ENCODE peak calls at places on chromosomes 2 and 18, in eight cellular contexts. One of them, this sample, is unnamed.

GRCh38 chr2:109382946-109383345 is 230.8 kb downstream of the SEPTIN10 start:
- DNase-seq in HCT116: no peak
- DNase-seq in AML-193: no peak
- DNase-seq in HS-5: no peak
- DNase-seq in KG1: no peak
- DNase-seq in NB4: no peak
- DNase-seq in astrocyte of the spinal cord: peak
- DNase-seq in activated T-helper 1 cell treated with anti-CD3 and anti-CD28 coated beads, Interleukin-2, amount 50 U/mL, for 16 hours: no peak
- DNase-seq in this sample: no peak

GRCh38 chr2:158391876-158392275 is 64.7 kb downstream of the CCDC148 start:
- DNase-seq in activated T-helper 1 cell treated with anti-CD3 and anti-CD28 coated beads, Interleukin-2, amount 50 U/mL, for 16 hours: no peak
- DNase-seq in KG1: no peak
- DNase-seq in NB4: peak
- DNase-seq in HS-5: peak
- DNase-seq in HCT116: peak
- DNase-seq in astrocyte of the spinal cord: peak
- DNase-seq in AML-193: no peak
- DNase-seq in this sample: peak

GRCh38 chr2:227095346-227095745 is 68.7 kb downstream of the COL4A4 start:
- DNase-seq in AML-193: no peak
- DNase-seq in activated T-helper 1 cell treated with anti-CD3 and anti-CD28 coated beads, Interleukin-2, amount 50 U/mL, for 16 hours: no peak
- DNase-seq in HCT116: no peak
- DNase-seq in HS-5: no peak
- DNase-seq in KG1: no peak
- DNase-seq in NB4: no peak
- DNase-seq in astrocyte of the spinal cord: no peak
- DNase-seq in this sample: no peak

GRCh38 chr18:58727776-58728500 is 56.7 kb downstream of the MALT1 start:
- DNase-seq in KG1: no peak
- DNase-seq in activated T-helper 1 cell treated with anti-CD3 and anti-CD28 coated beads, Interleukin-2, amount 50 U/mL, for 16 hours: no peak
- DNase-seq in NB4: no peak
- DNase-seq in HCT116: no peak
- DNase-seq in HS-5: no peak
- DNase-seq in AML-193: no peak
- DNase-seq in astrocyte of the spinal cord: peak
- DNase-seq in this sample: no peak

GRCh38 chr2:170845343-170845742 is 28.7 kb downstream of the GAD1 start:
- DNase-seq in activated T-helper 1 cell treated with anti-CD3 and anti-CD28 coated beads, Interleukin-2, amount 50 U/mL, for 16 hours: no peak
- DNase-seq in AML-193: no peak
- DNase-seq in HS-5: no peak
- DNase-seq in astrocyte of the spinal cord: no peak
- DNase-seq in KG1: no peak
- DNase-seq in HCT116: peak
- DNase-seq in NB4: peak
- DNase-seq in this sample: peak

GRCh38 chr2:45442026-45442425 is 169.0 kb downstream of the SRBD1 start:
- DNase-seq in activated T-helper 1 cell treated with anti-CD3 and anti-CD28 coated beads, Interleukin-2, amount 50 U/mL, for 16 hours: no peak
- DNase-seq in HCT116: no peak
- DNase-seq in AML-193: no peak
- DNase-seq in KG1: no peak
- DNase-seq in astrocyte of the spinal cord: no peak
- DNase-seq in NB4: no peak
- DNase-seq in HS-5: no peak
- DNase-seq in this sample: no peak

GRCh38 chr2:27115485-27115884 is 3.4 kb downstream of the CGREF1 start:
- DNase-seq in activated T-helper 1 cell treated with anti-CD3 and anti-CD28 coated beads, Interleukin-2, amount 50 U/mL, for 16 hours: no peak
- DNase-seq in KG1: no peak
- DNase-seq in HCT116: no peak
- DNase-seq in HS-5: no peak
- DNase-seq in astrocyte of the spinal cord: no peak
- DNase-seq in NB4: no peak
- DNase-seq in AML-193: no peak
- DNase-seq in this sample: peak

GRCh38 chr2:191245046-191245868 is at the start of gene MYO1B:
- DNase-seq in astrocyte of the spinal cord: peak
- DNase-seq in HCT116: peak
- DNase-seq in KG1: peak
- DNase-seq in activated T-helper 1 cell treated with anti-CD3 and anti-CD28 coated beads, Interleukin-2, amount 50 U/mL, for 16 hours: peak
- DNase-seq in AML-193: peak
- DNase-seq in NB4: peak
- DNase-seq in HS-5: no peak
- DNase-seq in this sample: peak

GRCh38 chr2:26574900-26575560 is 66.1 kb downstream of the CIB4 start:
- DNase-seq in activated T-helper 1 cell treated with anti-CD3 and anti-CD28 coated beads, Interleukin-2, amount 50 U/mL, for 16 hours: no peak
- DNase-seq in AML-193: no peak
- DNase-seq in HCT116: no peak
- DNase-seq in HS-5: no peak
- DNase-seq in astrocyte of the spinal cord: no peak
- DNase-seq in NB4: no peak
- DNase-seq in KG1: no peak
- DNase-seq in this sample: no peak

GRCh38 chr2:27264253-27264752 is 1.5 kb upstream of the SLC30A3 start:
- DNase-seq in KG1: no peak
- DNase-seq in astrocyte of the spinal cord: no peak
- DNase-seq in AML-193: no peak
- DNase-seq in NB4: no peak
- DNase-seq in activated T-helper 1 cell treated with anti-CD3 and anti-CD28 coated beads, Interleukin-2, amount 50 U/mL, for 16 hours: no peak
- DNase-seq in HS-5: no peak
- DNase-seq in HCT116: no peak
- DNase-seq in this sample: no peak

GRCh38 chr2:25851740-25852503 is 26.4 kb downstream of the ASXL2 start:
- DNase-seq in NB4: peak
- DNase-seq in AML-193: peak
- DNase-seq in HCT116: peak
- DNase-seq in activated T-helper 1 cell treated with anti-CD3 and anti-CD28 coated beads, Interleukin-2, amount 50 U/mL, for 16 hours: no peak
- DNase-seq in HS-5: peak
- DNase-seq in astrocyte of the spinal cord: peak
- DNase-seq in KG1: peak
- DNase-seq in this sample: peak

GRCh38 chr2:171403181-171403580 is 30.6 kb downstream of the METTL8 start:
- DNase-seq in AML-193: no peak
- DNase-seq in KG1: no peak
- DNase-seq in activated T-helper 1 cell treated with anti-CD3 and anti-CD28 coated beads, Interleukin-2, amount 50 U/mL, for 16 hours: no peak
- DNase-seq in astrocyte of the spinal cord: peak
- DNase-seq in HS-5: no peak
- DNase-seq in NB4: no peak
- DNase-seq in HCT116: no peak
- DNase-seq in this sample: no peak

GRCh38 chr2:54966165-54966819 is 84.0 kb downstream of the RTN4 start:
- DNase-seq in KG1: no peak
- DNase-seq in NB4: no peak
- DNase-seq in HS-5: no peak
- DNase-seq in astrocyte of the spinal cord: no peak
- DNase-seq in activated T-helper 1 cell treated with anti-CD3 and anti-CD28 coated beads, Interleukin-2, amount 50 U/mL, for 16 hours: no peak
- DNase-seq in AML-193: no peak
- DNase-seq in HCT116: no peak
- DNase-seq in this sample: no peak

GRCh38 chr2:9095690-9096089 is 92.2 kb upstream of the MBOAT2 start:
- DNase-seq in activated T-helper 1 cell treated with anti-CD3 and anti-CD28 coated beads, Interleukin-2, amount 50 U/mL, for 16 hours: no peak
- DNase-seq in HCT116: no peak
- DNase-seq in NB4: no peak
- DNase-seq in astrocyte of the spinal cord: peak
- DNase-seq in KG1: no peak
- DNase-seq in AML-193: no peak
- DNase-seq in HS-5: no peak
- DNase-seq in this sample: no peak

GRCh38 chr18:5503740-5504139 is 40.1 kb downstream of the EPB41L3 start:
- DNase-seq in KG1: no peak
- DNase-seq in NB4: no peak
- DNase-seq in AML-193: no peak
- DNase-seq in astrocyte of the spinal cord: no peak
- DNase-seq in HS-5: no peak
- DNase-seq in activated T-helper 1 cell treated with anti-CD3 and anti-CD28 coated beads, Interleukin-2, amount 50 U/mL, for 16 hours: no peak
- DNase-seq in HCT116: no peak
- DNase-seq in this sample: no peak

GRCh38 chr2:12487253-12488004 is 229.3 kb upstream of the TRIB2 start:
- DNase-seq in NB4: no peak
- DNase-seq in HCT116: no peak
- DNase-seq in astrocyte of the spinal cord: no peak
- DNase-seq in HS-5: no peak
- DNase-seq in AML-193: no peak
- DNase-seq in activated T-helper 1 cell treated with anti-CD3 and anti-CD28 coated beads, Interleukin-2, amount 50 U/mL, for 16 hours: no peak
- DNase-seq in KG1: no peak
- DNase-seq in this sample: no peak

GRCh38 chr2:197556456-197556855 is 40.6 kb downstream of the MOB4 start:
- DNase-seq in HCT116: no peak
- DNase-seq in activated T-helper 1 cell treated with anti-CD3 and anti-CD28 coated beads, Interleukin-2, amount 50 U/mL, for 16 hours: no peak
- DNase-seq in KG1: no peak
- DNase-seq in NB4: peak
- DNase-seq in astrocyte of the spinal cord: no peak
- DNase-seq in HS-5: no peak
- DNase-seq in AML-193: peak
- DNase-seq in this sample: peak

GRCh38 chr2:238972146-238972445 is 124.2 kb downstream of the TWIST2 start:
- DNase-seq in activated T-helper 1 cell treated with anti-CD3 and anti-CD28 coated beads, Interleukin-2, amount 50 U/mL, for 16 hours: no peak
- DNase-seq in astrocyte of the spinal cord: no peak
- DNase-seq in HS-5: no peak
- DNase-seq in NB4: no peak
- DNase-seq in AML-193: no peak
- DNase-seq in HCT116: no peak
- DNase-seq in KG1: no peak
- DNase-seq in this sample: no peak

This sample was measured in OCI-M1.